ENCODE peak calls at places on chromosomes 3 and 15, in six cellular contexts. One of them, this sample, is unnamed.
A peak's percentile ranks its signal among the peaks of the same experiment; 100 is the strongest.

GRCh38 chr3:123817413-123817812 is 66.7 kb downstream of the MYLK start:
- DNase-seq in NCI-H446: no peak
- DNase-seq in caudate nucleus: no peak
- DNase-seq in activated CD8-positive, alpha-beta T cell treated with anti-CD3 and anti-CD28 coated beads, Interleukin-2, amount 10 ng/mL, durations not matched to agents 7 days and 5 days: no peak
- DNase-seq in COR-L47: no peak
- DNase-seq in stimulated activated CD8-positive, alpha-beta memory T cell treated with anti-CD3 and anti-CD28 coated beads, Interleukin-4, amount 100 ng/mL, for 48 hours: no peak
- DNase-seq in this sample: no peak

GRCh38 chr3:117892431-117892841 is 1142.2 kb downstream of the IGSF11 start:
- DNase-seq in COR-L47: no peak
- DNase-seq in caudate nucleus: no peak
- DNase-seq in stimulated activated CD8-positive, alpha-beta memory T cell treated with anti-CD3 and anti-CD28 coated beads, Interleukin-4, amount 100 ng/mL, for 48 hours: no peak
- DNase-seq in NCI-H446: no peak
- DNase-seq in activated CD8-positive, alpha-beta T cell treated with anti-CD3 and anti-CD28 coated beads, Interleukin-2, amount 10 ng/mL, durations not matched to agents 7 days and 5 days: no peak
- DNase-seq in this sample: no peak

GRCh38 chr15:97955529-97955928 is 5.0 kb upstream of the ARRDC4 start:
- DNase-seq in COR-L47: no peak
- DNase-seq in caudate nucleus: no peak
- DNase-seq in stimulated activated CD8-positive, alpha-beta memory T cell treated with anti-CD3 and anti-CD28 coated beads, Interleukin-4, amount 100 ng/mL, for 48 hours: no peak
- DNase-seq in activated CD8-positive, alpha-beta T cell treated with anti-CD3 and anti-CD28 coated beads, Interleukin-2, amount 10 ng/mL, durations not matched to agents 7 days and 5 days: no peak
- DNase-seq in NCI-H446: no peak
- DNase-seq in this sample: no peak

GRCh38 chr3:22383285-22383684 is 632.3 kb upstream of the ZNF385D start:
- DNase-seq in COR-L47: no peak
- DNase-seq in activated CD8-positive, alpha-beta T cell treated with anti-CD3 and anti-CD28 coated beads, Interleukin-2, amount 10 ng/mL, durations not matched to agents 7 days and 5 days: no peak
- DNase-seq in caudate nucleus: no peak
- DNase-seq in stimulated activated CD8-positive, alpha-beta memory T cell treated with anti-CD3 and anti-CD28 coated beads, Interleukin-4, amount 100 ng/mL, for 48 hours: no peak
- DNase-seq in NCI-H446: no peak
- DNase-seq in this sample: no peak

GRCh38 chr3:196150481-196150880 is 60.7 kb downstream of the ZDHHC19 start:
- DNase-seq in COR-L47: no peak
- DNase-seq in caudate nucleus: no peak
- DNase-seq in NCI-H446: no peak
- DNase-seq in activated CD8-positive, alpha-beta T cell treated with anti-CD3 and anti-CD28 coated beads, Interleukin-2, amount 10 ng/mL, durations not matched to agents 7 days and 5 days: no peak
- DNase-seq in stimulated activated CD8-positive, alpha-beta memory T cell treated with anti-CD3 and anti-CD28 coated beads, Interleukin-4, amount 100 ng/mL, for 48 hours: no peak
- DNase-seq in this sample: no peak

GRCh38 chr15:67178569-67179210 is 75.8 kb downstream of the AAGAB start:
- DNase-seq in COR-L47: no peak
- DNase-seq in activated CD8-positive, alpha-beta T cell treated with anti-CD3 and anti-CD28 coated beads, Interleukin-2, amount 10 ng/mL, durations not matched to agents 7 days and 5 days: no peak
- DNase-seq in stimulated activated CD8-positive, alpha-beta memory T cell treated with anti-CD3 and anti-CD28 coated beads, Interleukin-4, amount 100 ng/mL, for 48 hours: no peak
- DNase-seq in NCI-H446: no peak
- DNase-seq in caudate nucleus: no peak
- DNase-seq in this sample: no peak

GRCh38 chr3:59862686-59863085 is 812.9 kb upstream of the CFAP20DC start:
- DNase-seq in NCI-H446: no peak
- DNase-seq in stimulated activated CD8-positive, alpha-beta memory T cell treated with anti-CD3 and anti-CD28 coated beads, Interleukin-4, amount 100 ng/mL, for 48 hours: no peak
- DNase-seq in COR-L47: no peak
- DNase-seq in activated CD8-positive, alpha-beta T cell treated with anti-CD3 and anti-CD28 coated beads, Interleukin-2, amount 10 ng/mL, durations not matched to agents 7 days and 5 days: no peak
- DNase-seq in caudate nucleus: no peak
- DNase-seq in this sample: no peak

GRCh38 chr3:24680214-24680967 is 185.7 kb upstream of the THRB start:
- DNase-seq in caudate nucleus: peak; percentile 33
- DNase-seq in stimulated activated CD8-positive, alpha-beta memory T cell treated with anti-CD3 and anti-CD28 coated beads, Interleukin-4, amount 100 ng/mL, for 48 hours: peak; percentile 83
- DNase-seq in COR-L47: no peak
- DNase-seq in NCI-H446: no peak
- DNase-seq in activated CD8-positive, alpha-beta T cell treated with anti-CD3 and anti-CD28 coated beads, Interleukin-2, amount 10 ng/mL, durations not matched to agents 7 days and 5 days: peak; percentile 66
- DNase-seq in this sample: peak; percentile 2

GRCh38 chr3:79019137-79019923 is 748.5 kb downstream of the ROBO1 start:
- DNase-seq in COR-L47: peak; percentile 75
- DNase-seq in NCI-H446: peak; percentile 65
- DNase-seq in stimulated activated CD8-positive, alpha-beta memory T cell treated with anti-CD3 and anti-CD28 coated beads, Interleukin-4, amount 100 ng/mL, for 48 hours: peak; percentile 23
- DNase-seq in caudate nucleus: peak; percentile 89
- DNase-seq in activated CD8-positive, alpha-beta T cell treated with anti-CD3 and anti-CD28 coated beads, Interleukin-2, amount 10 ng/mL, durations not matched to agents 7 days and 5 days: peak; percentile 51
- DNase-seq in this sample: peak; percentile 91

GRCh38 chr15:94234300-94234699 is 2.9 kb downstream of the MCTP2 start:
- DNase-seq in stimulated activated CD8-positive, alpha-beta memory T cell treated with anti-CD3 and anti-CD28 coated beads, Interleukin-4, amount 100 ng/mL, for 48 hours: peak; percentile 76
- DNase-seq in NCI-H446: no peak
- DNase-seq in caudate nucleus: no peak
- DNase-seq in activated CD8-positive, alpha-beta T cell treated with anti-CD3 and anti-CD28 coated beads, Interleukin-2, amount 10 ng/mL, durations not matched to agents 7 days and 5 days: no peak
- DNase-seq in COR-L47: no peak
- DNase-seq in this sample: no peak

GRCh38 chr3:12681586-12682371 is 17.9 kb upstream of the RAF1 start:
- DNase-seq in caudate nucleus: no peak
- DNase-seq in NCI-H446: no peak
- DNase-seq in COR-L47: no peak
- DNase-seq in stimulated activated CD8-positive, alpha-beta memory T cell treated with anti-CD3 and anti-CD28 coated beads, Interleukin-4, amount 100 ng/mL, for 48 hours: no peak
- DNase-seq in activated CD8-positive, alpha-beta T cell treated with anti-CD3 and anti-CD28 coated beads, Interleukin-2, amount 10 ng/mL, durations not matched to agents 7 days and 5 days: no peak
- DNase-seq in this sample: no peak

GRCh38 chr3:23263796-23264195 is 60.7 kb downstream of the UBE2E2 start:
- DNase-seq in NCI-H446: no peak
- DNase-seq in caudate nucleus: no peak
- DNase-seq in stimulated activated CD8-positive, alpha-beta memory T cell treated with anti-CD3 and anti-CD28 coated beads, Interleukin-4, amount 100 ng/mL, for 48 hours: no peak
- DNase-seq in COR-L47: no peak
- DNase-seq in activated CD8-positive, alpha-beta T cell treated with anti-CD3 and anti-CD28 coated beads, Interleukin-2, amount 10 ng/mL, durations not matched to agents 7 days and 5 days: no peak
- DNase-seq in this sample: no peak

This sample was measured in NCI-H146.